ENCODE peak calls at places on chromosome 9, in six cellular contexts. J, T, N, P, R and W are unnamed samples.

GRCh38 chr9:92404437-92404836 is at the start of gene OGN:
- DNase-seq in T (no peak), N (no peak), R (no peak), J (no peak), P (no peak), W (no peak)

GRCh38 chr9:89601856-89602562 is 2.8 kb upstream of the GADD45G start:
- DNase-seq in R (no peak), T (no peak), J (no peak), N (no peak), P (no peak), W (no peak)

GRCh38 chr9:69674112-69674511 is 1.9 kb upstream of the APBA1 start:
- DNase-seq in N (peak; percentile 81), R (peak; percentile 33), T (no peak), J (no peak), P (no peak), W (no peak)

GRCh38 chr9:128339761-128340690 is at the start of gene SLC27A4:
- DNase-seq in R (peak; percentile 91), J (peak; percentile 96), T (peak; percentile 88), P (peak; percentile 80), N (peak; percentile 90), W (peak; percentile 95)

GRCh38 chr9:90365646-90366045 is 277.0 kb downstream of the DIRAS2 start:
- DNase-seq in J (no peak), R (no peak), T (no peak), P (no peak), N (no peak), W (no peak)

GRCh38 chr9:98430535-98430934 is 175.1 kb upstream of the TBC1D2 start:
- DNase-seq in R (no peak), N (no peak), P (no peak), T (no peak), J (no peak), W (no peak)

GRCh38 chr9:32177389-32177788 is 207.1 kb upstream of the ACO1 start:
- DNase-seq in T (no peak), N (no peak), R (no peak), J (no peak), P (no peak), W (no peak)

GRCh38 chr9:127256324-127256723 is 8.2 kb upstream of the GARNL3 start:
- DNase-seq in P (no peak), J (no peak), T (no peak), N (no peak), R (no peak), W (no peak)

DNA sequence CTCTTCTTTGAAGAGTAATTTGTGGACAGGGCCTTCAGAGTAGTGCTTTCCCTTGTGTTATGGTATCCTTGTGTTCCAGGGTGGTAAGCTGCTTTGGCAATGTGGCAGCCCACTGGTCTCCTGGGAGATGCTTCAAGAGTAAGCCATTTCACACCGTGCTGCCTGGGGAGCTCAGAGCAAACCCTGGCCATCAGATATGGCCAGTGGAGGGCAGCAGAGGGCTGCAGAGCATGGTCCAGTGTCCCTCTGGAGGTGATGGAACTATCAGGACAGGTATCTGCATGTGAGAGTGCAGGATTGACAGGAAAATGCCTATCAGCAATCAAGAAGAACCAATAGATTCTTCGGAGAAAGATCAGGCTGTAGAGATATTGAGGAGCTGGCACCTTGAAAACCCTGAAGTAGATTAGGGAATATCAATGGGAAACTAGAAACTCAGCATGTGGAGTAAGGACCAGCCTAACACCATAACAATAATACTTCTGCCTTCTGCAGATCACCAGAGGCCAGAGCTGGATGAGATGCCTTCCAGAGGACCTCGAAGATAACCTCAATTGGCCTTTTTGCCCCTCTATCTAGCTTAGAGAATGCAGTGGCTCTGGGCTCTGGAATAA is 90.8 kb downstream of the PLPPR1 start:
- DNase-seq in N (peak; percentile 83), T (peak; percentile 30), R (peak; percentile 85), J (no peak), P (peak; percentile 21), W (peak; percentile 47)
- TF ChIP-seq CTCF in N (peak; percentile 98), T (peak; percentile 70), R (peak; percentile 85), J (peak; percentile 70), P (peak; percentile 45), W (peak; percentile 62)

DNA sequence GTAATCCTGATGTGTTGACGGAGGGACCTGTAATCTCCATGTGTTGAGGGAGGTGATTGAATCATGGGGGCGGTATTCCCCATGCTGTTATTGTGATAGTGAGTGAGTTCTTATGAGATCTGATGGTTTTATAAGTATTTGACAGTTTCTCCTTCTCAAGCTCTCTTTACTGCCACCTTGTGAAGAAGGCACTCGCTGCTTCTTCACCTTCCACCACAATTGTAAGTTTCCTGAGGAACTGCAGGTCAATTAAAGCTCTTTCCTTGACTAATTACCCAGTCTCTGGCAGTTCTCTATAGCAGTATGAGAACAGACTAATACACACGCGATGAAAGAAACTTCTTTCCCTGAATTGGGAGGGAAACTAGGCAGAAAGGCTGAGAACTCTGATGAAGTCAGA is 141.1 kb upstream of the RAD23B start:
- DNase-seq in J (no peak), T (peak; percentile 8), R (no peak), P (no peak), N (peak; percentile 29), W (no peak)
- TF ChIP-seq CTCF in J (peak; percentile 23), T (peak; percentile 57), R (no peak), P (no peak), N (peak; percentile 57), W (no peak)

GRCh38 chr9:109062543-109062942 is 49.2 kb upstream of the CTNNAL1 start:
- DNase-seq in J (no peak), R (no peak), T (no peak), P (no peak), N (no peak), W (no peak)

GRCh38 chr9:109060235-109060634 is 46.9 kb upstream of the CTNNAL1 start:
- DNase-seq in N (no peak), P (no peak), J (no peak), R (no peak), T (no peak), W (no peak)

GRCh38 chr9:109064963-109065701 is 51.8 kb upstream of the CTNNAL1 start:
- DNase-seq in J (no peak), P (no peak), R (no peak), T (no peak), N (no peak), W (no peak)

GRCh38 chr9:109068764-109069163 is 51.0 kb downstream of the TMEM245 start:
- DNase-seq in T (no peak), P (no peak), R (no peak), N (no peak), J (no peak), W (no peak)

GRCh38 chr9:109063765-109064164 is 50.5 kb upstream of the CTNNAL1 start:
- DNase-seq in P (no peak), R (no peak), N (no peak), J (no peak), T (no peak), W (no peak)
- TF ChIP-seq CTCF in P (no peak), R (no peak), N (no peak), J (no peak), T (no peak), W (no peak)

GRCh38 chr9:138022756-138023393 is 145.3 kb downstream of the CACNA1B start:
- DNase-seq in N (peak; percentile 73), R (peak; percentile 66), T (no peak), J (no peak), P (no peak), W (no peak)

GRCh38 chr9:138021251-138022056 is 143.9 kb downstream of the CACNA1B start:
- DNase-seq in J (no peak), T (no peak), P (no peak), N (no peak), R (no peak), W (no peak)

GRCh38 chr9:138023394-138024124 is 146.0 kb downstream of the CACNA1B start:
- DNase-seq in R (peak; percentile 39), T (no peak), N (peak; percentile 62), P (no peak), J (no peak), W (no peak)

GRCh38 chr9:138020795-138021182 is 143.2 kb downstream of the CACNA1B start:
- DNase-seq in P (no peak), T (no peak), N (no peak), J (no peak), R (no peak), W (no peak)

DNA sequence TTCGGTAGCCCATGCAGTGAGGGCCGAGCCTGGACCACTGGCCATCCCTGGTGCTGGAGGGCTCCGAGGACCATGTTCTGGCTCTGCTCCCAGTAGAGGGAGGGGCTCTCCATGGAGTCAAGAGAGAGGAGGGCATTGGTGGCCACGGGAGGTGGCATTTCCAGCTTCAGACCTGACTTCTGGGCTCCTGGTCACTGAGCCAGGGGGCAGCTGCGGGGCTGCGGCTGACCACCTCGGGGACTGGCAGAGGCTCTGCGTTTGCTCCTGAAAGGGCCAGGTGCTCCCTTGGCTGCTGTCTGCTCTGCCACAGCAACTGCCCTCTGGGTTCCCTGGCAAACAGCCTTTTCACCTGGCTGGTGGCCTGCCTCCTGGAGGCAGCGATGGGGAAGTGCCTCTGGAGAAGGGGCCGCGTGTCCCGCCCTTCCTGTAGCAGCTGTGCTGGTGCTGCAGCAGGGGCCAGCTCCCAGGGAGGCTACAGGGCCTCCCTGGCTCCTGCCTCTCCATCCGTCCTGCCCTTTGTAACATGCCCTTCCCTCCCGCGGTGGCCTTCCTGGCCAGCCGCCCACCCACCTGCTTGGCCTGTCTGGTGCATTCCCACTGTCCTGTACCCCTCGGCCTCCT is 144.6 kb downstream of the CACNA1B start:
- DNase-seq in N (peak; percentile 88), R (peak; percentile 79), T (no peak), J (no peak), P (no peak), W (no peak)
- TF ChIP-seq CTCF in N (peak; percentile 82), R (peak; percentile 52), T (peak; percentile 40), J (peak; percentile 78), P (no peak), W (no peak)